ENCODE peak calls at places on chromosomes 2 and 18, in seven cellular contexts. T is adipocyte, K is HAP-1, Y is brain microvascular endothelial cell, W is right cardiac atrium, N is fibroblast of mammary gland, V is fibroblast of lung. P is an unnamed sample.

GRCh38 chr2:44005831-44006230 is 10.0 kb upstream of the LRPPRC start:
- DNase-seq in T (no peak), K (no peak), Y (no peak), W (no peak), N (peak), V (no peak), P (no peak)

GRCh38 chr2:7994397-7994951 is 687.4 kb upstream of the ID2 start:
- DNase-seq in T (peak), K (no peak), Y (no peak), W (peak), N (no peak), V (no peak), P (no peak)

GRCh38 chr18:24015897-24016631 is 1.5 kb downstream of the TTC39C start:
- DNase-seq in T (no peak), K (no peak), Y (no peak), W (no peak), N (no peak), V (no peak), P (no peak)

GRCh38 chr2:26911911-26912861 is 58.3 kb upstream of the MAPRE3 start:
- DNase-seq in T (peak), K (peak), Y (no peak), W (no peak), N (no peak), V (no peak), P (no peak)

GRCh38 chr2:220353897-220354296 is 726.5 kb downstream of the SLC4A3 start:
- DNase-seq in T (peak), K (no peak), Y (no peak), W (no peak), N (peak), V (peak), P (no peak)

GRCh38 chr2:71631411-71631931 is 178.1 kb downstream of the DYSF start:
- DNase-seq in T (peak), K (no peak), Y (no peak), W (no peak), N (peak), V (no peak), P (peak)

GRCh38 chr2:70035344-70035844 is 51.9 kb upstream of the PCBP1 start:
- DNase-seq in T (peak), K (no peak), Y (peak), W (no peak), N (no peak), V (peak), P (peak)

GRCh38 chr18:59640721-59641120 is 56.5 kb downstream of the CCBE1 start:
- DNase-seq in T (no peak), K (no peak), Y (no peak), W (no peak), N (no peak), V (no peak), P (no peak)

GRCh38 chr2:151280276-151280675 is 9.2 kb downstream of the NMI start:
- DNase-seq in T (peak), K (no peak), Y (peak), W (no peak), N (no peak), V (peak), P (no peak)

GRCh38 chr2:62309465-62310091 is 113.7 kb downstream of the B3GNT2 start:
- DNase-seq in T (no peak), K (no peak), Y (no peak), W (no peak), N (no peak), V (no peak), P (no peak)

GRCh38 chr2:127568128-127568527 is 32.6 kb downstream of the MYO7B start:
- DNase-seq in T (no peak), K (no peak), Y (no peak), W (no peak), N (no peak), V (no peak), P (no peak)

GRCh38 chr2:141522048-141522447 is 608.8 kb downstream of the LRP1B start:
- DNase-seq in T (no peak), K (no peak), Y (no peak), W (no peak), N (no peak), V (no peak), P (no peak)

GRCh38 chr2:195486987-195487644 is 169.9 kb upstream of the SLC39A10 start:
- DNase-seq in T (peak), K (no peak), Y (peak), W (no peak), N (peak), V (peak), P (no peak)

GRCh38 chr2:184597996-184598312 is 375 bp upstream of the ZNF804A start:
- DNase-seq in T (no peak), K (no peak), Y (peak), W (no peak), N (peak), V (no peak), P (no peak)
- H3K4me3 ChIP-seq in T (peak), K (peak), Y (peak), W (peak), N (peak), V (peak), P (peak)

GRCh38 chr2:197805598-197806316 is 1.4 kb downstream of the PLCL1 start:
- DNase-seq in T (peak), K (no peak), Y (no peak), W (no peak), N (no peak), V (no peak), P (no peak)

GRCh38 chr2:197806317-197806633 is 1.9 kb downstream of the PLCL1 start:
- DNase-seq in T (no peak), K (no peak), Y (no peak), W (no peak), N (no peak), V (no peak), P (no peak)

GRCh38 chr2:197810023-197810422 is 5.6 kb downstream of the PLCL1 start:
- DNase-seq in T (no peak), K (no peak), Y (no peak), W (no peak), N (no peak), V (no peak), P (no peak)

GRCh38 chr2:197810490-197810889 is 6.1 kb downstream of the PLCL1 start:
- DNase-seq in T (no peak), K (no peak), Y (no peak), W (no peak), N (no peak), V (no peak), P (no peak)

GRCh38 chr2:197809064-197809463 is 4.7 kb downstream of the PLCL1 start:
- DNase-seq in T (no peak), K (no peak), Y (no peak), W (no peak), N (no peak), V (no peak), P (no peak)
- H3K4me3 ChIP-seq in T (no peak), K (no peak), Y (no peak), W (no peak), N (no peak), V (no peak), P (no peak)

DNA sequence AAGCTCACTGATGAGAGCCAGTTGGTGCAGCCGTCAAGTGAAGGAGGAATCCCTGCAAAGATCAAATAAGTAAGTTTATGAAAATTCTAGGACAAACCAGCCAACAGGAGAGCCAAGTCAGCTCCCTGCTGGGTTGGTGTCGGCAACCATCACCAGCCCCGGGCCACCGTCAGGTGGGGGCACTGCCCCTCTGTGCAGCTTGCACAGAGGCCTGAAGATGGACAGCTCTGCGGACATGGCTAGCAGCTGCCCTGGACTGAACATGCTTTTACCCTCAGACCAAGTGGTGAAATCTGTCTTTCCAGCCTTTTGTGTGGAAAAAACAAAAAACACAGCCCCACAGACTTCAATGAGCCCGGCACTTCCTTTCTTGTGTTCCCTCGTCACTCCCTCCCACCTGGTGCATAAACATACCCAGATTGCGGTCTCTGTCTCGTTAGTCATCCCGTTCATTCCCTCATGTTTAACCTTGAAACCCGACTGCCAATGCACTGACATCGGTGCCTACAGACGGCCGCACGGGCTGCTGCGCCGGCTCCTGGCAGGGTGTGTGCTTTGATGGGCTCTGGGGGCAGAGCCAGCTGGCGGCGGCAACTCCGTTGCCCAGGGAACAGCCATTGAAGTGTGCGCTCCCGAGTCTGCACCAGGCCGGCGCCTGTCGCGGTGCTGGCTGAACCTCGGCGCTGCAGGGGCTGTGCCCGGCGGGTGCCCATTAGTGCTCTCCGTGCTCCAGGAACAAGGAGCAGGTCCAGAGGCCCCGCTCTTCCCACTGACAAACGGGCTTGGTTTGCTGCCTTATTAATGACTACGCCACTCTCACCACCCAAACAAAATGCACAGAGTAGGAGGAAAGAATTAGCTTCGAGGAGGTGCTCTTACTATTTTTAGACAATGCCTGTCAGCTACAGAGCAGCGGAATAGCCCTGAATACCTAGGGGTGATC is 95.3 kb downstream of the EIPR1 start:
- DNase-seq in T (peak), K (no peak), Y (peak), W (peak), N (peak), V (peak), P (no peak)
- H3K4me3 ChIP-seq in T (no peak), K (no peak), Y (no peak), W (no peak), N (no peak), V (no peak), P (no peak)

DNA sequence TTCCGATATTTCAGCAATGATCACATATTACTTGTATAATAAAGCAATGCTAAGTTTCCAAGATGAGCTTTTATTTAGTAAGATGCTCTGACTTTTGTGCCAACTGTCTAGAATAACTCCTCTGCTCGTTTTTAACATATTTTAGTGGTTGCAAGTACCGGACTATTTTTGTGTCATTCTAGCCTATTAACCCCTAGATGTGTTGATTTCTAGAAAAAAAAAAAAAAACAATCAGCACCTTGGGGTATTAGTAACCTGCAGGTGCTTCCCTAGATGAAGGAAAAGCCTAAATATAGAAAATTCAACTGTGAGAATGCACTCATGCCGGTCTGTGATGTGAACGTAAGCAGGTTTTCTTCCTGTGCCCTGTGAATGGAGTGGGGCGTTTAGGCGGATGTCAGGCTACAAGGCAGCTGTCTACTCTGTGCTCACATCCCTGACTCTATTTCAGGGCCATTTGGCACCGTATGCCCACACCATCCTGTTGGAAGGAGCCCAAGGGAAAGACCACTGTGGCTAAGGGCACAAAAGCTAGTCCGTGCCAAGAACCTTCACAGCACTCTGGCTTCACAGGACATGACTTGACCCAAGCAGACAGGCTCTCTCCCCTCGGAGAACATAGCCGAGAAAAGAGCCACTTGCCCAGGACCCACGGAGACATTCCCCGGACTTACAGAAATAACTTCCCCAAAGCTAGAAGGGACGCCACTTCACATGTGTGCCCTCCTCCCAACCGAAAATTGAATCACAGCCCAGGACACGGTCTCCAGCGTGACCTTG is 60.9 kb upstream of the AGAP1 start:
- DNase-seq in T (no peak), K (no peak), Y (no peak), W (no peak), N (no peak), V (no peak), P (no peak)
- H3K4me3 ChIP-seq in T (no peak), K (no peak), Y (no peak), W (no peak), N (no peak), V (no peak), P (no peak)

DNA sequence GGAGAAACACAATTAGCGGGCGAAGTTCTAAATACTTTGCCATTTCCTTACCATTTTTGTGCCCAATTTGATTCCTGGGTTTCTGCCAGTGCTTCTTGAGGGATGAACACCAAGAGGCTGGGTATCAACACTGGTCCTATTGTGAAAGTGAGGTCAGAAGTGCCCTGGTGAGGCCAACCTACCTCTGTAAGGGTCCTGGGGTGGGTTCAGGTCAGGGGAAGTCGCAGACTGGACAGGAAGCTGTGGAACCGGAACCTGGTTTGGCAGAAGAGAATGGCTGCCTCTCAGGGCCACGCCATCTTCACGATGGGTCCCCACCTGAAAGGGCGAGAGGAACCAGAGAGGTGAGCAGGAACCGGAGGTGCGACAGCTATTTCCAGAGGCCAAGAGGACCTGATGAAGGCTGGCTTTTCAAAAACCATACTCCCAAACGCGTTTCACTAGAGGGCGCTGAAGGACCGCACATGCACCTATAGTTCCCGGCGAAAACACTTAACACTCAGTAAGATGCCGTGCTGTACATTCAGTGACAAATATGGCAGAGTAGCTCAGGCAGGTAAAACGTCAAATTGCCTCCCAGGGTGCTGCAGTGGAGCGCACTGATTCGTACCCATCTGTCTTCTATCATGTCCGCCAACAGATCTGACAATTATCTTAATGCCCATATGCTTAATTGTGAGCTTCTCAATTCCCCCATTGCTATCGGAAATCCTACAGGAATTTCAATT is 275.3 kb upstream of the CCDC68 start:
- DNase-seq in T (peak), K (peak), Y (peak), W (peak), N (peak), V (peak), P (no peak)
- H3K4me3 ChIP-seq in T (no peak), K (no peak), Y (no peak), W (no peak), N (no peak), V (peak), P (no peak)

GRCh38 chr18:62324917-62325805 is at the start of gene TNFRSF11A:
- DNase-seq in T (peak), K (peak), Y (no peak), W (no peak), N (peak), V (no peak), P (no peak)

GRCh38 chr18:62327977-62328376 is 2.9 kb downstream of the TNFRSF11A start:
- DNase-seq in T (no peak), K (no peak), Y (no peak), W (no peak), N (no peak), V (no peak), P (no peak)

GRCh38 chr18:62325806-62326645 is 916 bp downstream of the TNFRSF11A start:
- DNase-seq in T (peak), K (no peak), Y (no peak), W (no peak), N (peak), V (peak), P (no peak)

GRCh38 chr18:62328775-62329525 is 3.8 kb downstream of the TNFRSF11A start:
- DNase-seq in T (no peak), K (no peak), Y (no peak), W (no peak), N (no peak), V (no peak), P (no peak)

DNA sequence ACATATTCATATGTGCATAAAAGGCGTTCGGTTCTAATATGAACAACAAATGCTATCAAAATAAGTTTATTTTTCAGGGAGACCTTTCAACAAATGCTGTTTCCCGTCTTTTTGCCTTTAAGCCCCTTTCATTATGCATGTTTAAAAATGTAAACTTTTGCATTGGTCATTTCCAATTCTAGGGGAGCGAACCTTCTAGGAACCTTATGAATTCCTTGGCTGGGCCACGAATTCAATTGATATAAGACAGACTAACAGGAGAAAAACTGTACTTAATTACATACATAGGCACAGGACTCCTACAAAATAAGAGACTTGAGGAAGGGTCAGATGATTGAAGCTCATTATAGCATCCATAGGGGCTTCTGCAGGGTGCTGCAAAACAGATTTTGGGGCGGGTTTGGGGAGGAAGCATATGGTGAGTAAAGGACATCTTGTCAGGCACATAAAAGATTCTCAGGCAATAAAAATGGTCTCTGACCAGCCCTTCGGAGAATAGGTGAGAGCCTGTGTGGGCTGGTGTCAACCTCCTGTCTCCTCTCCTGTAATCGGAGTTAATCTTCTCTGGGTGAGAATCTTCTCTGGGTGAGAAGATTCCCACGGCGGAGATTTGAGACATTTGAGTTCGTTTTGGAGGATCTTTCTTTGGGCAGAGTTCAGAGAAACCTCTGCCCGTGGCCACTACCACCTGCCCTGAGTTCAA is 1.7 kb downstream of the TNFRSF11A start:
- DNase-seq in T (no peak), K (no peak), Y (no peak), W (no peak), N (no peak), V (no peak), P (no peak)
- H3K4me3 ChIP-seq in T (no peak), K (peak), Y (no peak), W (peak), N (no peak), V (no peak), P (no peak)

GRCh38 chr2:136362676-136363390 is 244.9 kb upstream of the CXCR4 start:
- DNase-seq in T (no peak), K (no peak), Y (no peak), W (no peak), N (no peak), V (no peak), P (no peak)
- H3K4me3 ChIP-seq in T (no peak), K (no peak), Y (no peak), W (no peak), N (no peak), V (no peak), P (no peak)

DNA sequence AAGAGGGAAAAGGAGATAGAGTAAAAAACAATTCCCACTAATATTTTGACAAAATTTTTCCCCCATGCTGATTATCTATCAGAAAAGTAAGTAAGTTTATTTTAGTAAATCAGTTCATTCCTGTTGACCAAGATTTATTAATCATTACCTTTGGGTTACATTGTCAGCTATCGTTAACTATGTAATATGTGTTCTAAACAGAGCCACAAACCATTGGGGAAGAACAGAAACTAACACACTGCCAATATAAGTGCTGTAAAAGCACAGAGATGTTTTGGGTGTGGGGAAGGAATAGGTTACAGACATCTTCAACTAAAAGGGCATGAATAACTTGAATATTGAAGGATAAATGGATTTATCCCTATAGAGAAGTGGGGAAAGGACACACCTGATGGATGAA is 42.5 kb upstream of the ACADL start:
- DNase-seq in T (no peak), K (no peak), Y (no peak), W (no peak), N (no peak), V (no peak), P (no peak)
- H3K4me3 ChIP-seq in T (no peak), K (no peak), Y (no peak), W (no peak), N (no peak), V (no peak), P (no peak)